ENCODE peak calls at places on chromosomes 13 and 19, in eight cellular contexts. U, K, B, I, A, Z, D and L are unnamed samples.

GRCh38 chr19:46201413-46202310 is 27.9 kb upstream of the IGFL1 start:
- DNase-seq in U (no peak), K (no peak), B (no peak), I (peak), A (no peak), Z (no peak), D (no peak), L (no peak)

GRCh38 chr19:36111200-36111539 is 227 bp downstream of the OVOL3 start:
- DNase-seq in U (no peak), K (no peak), B (no peak), I (no peak), A (no peak), Z (no peak), D (no peak), L (no peak)

GRCh38 chr13:25874907-25875306 is 176.9 kb downstream of the SHISA2 start:
- DNase-seq in U (no peak), K (no peak), B (no peak), I (no peak), A (no peak), Z (no peak), D (no peak), L (no peak)

GRCh38 chr13:65236841-65237418 is 1993.2 kb downstream of the PCDH9 start:
- DNase-seq in U (no peak), K (no peak), B (no peak), I (no peak), A (no peak), Z (no peak), D (no peak), L (no peak)

GRCh38 chr19:55447421-55448174 is 4.5 kb upstream of the SHISA7 start:
- DNase-seq in U (no peak), K (no peak), B (no peak), I (peak), A (peak), Z (peak), D (peak), L (peak)

GRCh38 chr13:26599403-26599802 is 41.9 kb downstream of the WASF3 start:
- DNase-seq in U (no peak), K (no peak), B (no peak), I (no peak), A (no peak), Z (no peak), D (no peak), L (no peak)

GRCh38 chr19:1648156-1648925 is 4.1 kb downstream of the TCF3 start:
- DNase-seq in U (no peak), K (no peak), B (no peak), I (no peak), A (no peak), Z (no peak), D (no peak), L (no peak)

GRCh38 chr19:57615346-57615745 is 1.3 kb downstream of the ZNF134 start:
- DNase-seq in U (no peak), K (no peak), B (no peak), I (peak), A (no peak), Z (peak), D (no peak), L (no peak)

GRCh38 chr13:91739751-91740150 is 341.3 kb downstream of the GPC5 start:
- DNase-seq in U (no peak), K (no peak), B (no peak), I (no peak), A (no peak), Z (no peak), D (no peak), L (no peak)